ENCODE peak calls at places on chromosomes 7 and 10, in seven cellular contexts. One of them, this sample, is unnamed.

GRCh38 chr10:33722067-33722466 is 387.6 kb upstream of the NRP1 start:
- DNase-seq in endodermal cell: no peak
- DNase-seq in NCI-H1092: no peak
- DNase-seq in amygdala: no peak
- DNase-seq in GM23338: peak
- DNase-seq in left ventricle myocardium inferior: no peak
- DNase-seq in H4: peak
- DNase-seq in this sample: no peak

GRCh38 chr7:26284995-26285632 is 6.5 kb upstream of the SNX10 start:
- DNase-seq in endodermal cell: no peak
- DNase-seq in GM23338: peak
- DNase-seq in NCI-H1092: no peak
- DNase-seq in amygdala: no peak
- DNase-seq in H4: no peak
- DNase-seq in left ventricle myocardium inferior: no peak
- DNase-seq in this sample: no peak

GRCh38 chr7:135645296-135645904 is 16.9 kb upstream of the STMP1 start:
- DNase-seq in GM23338: peak
- DNase-seq in left ventricle myocardium inferior: no peak
- DNase-seq in amygdala: no peak
- DNase-seq in H4: peak
- DNase-seq in endodermal cell: no peak
- DNase-seq in NCI-H1092: no peak
- DNase-seq in this sample: no peak

GRCh38 chr10:102691701-102692100 is 22.5 kb downstream of the ARL3 start:
- DNase-seq in NCI-H1092: no peak
- DNase-seq in endodermal cell: no peak
- DNase-seq in amygdala: no peak
- DNase-seq in GM23338: no peak
- DNase-seq in left ventricle myocardium inferior: no peak
- DNase-seq in H4: no peak
- DNase-seq in this sample: no peak

GRCh38 chr10:21919117-21919516 is 84.4 kb downstream of the DNAJC1 start:
- DNase-seq in NCI-H1092: no peak
- DNase-seq in H4: no peak
- DNase-seq in endodermal cell: no peak
- DNase-seq in left ventricle myocardium inferior: no peak
- DNase-seq in amygdala: no peak
- DNase-seq in GM23338: no peak
- DNase-seq in this sample: no peak

GRCh38 chr10:87700031-87700796 is 40.5 kb downstream of the PAPSS2 start:
- DNase-seq in H4: no peak
- DNase-seq in amygdala: no peak
- DNase-seq in endodermal cell: no peak
- DNase-seq in NCI-H1092: no peak
- DNase-seq in GM23338: no peak
- DNase-seq in left ventricle myocardium inferior: no peak
- DNase-seq in this sample: no peak

GRCh38 chr10:131775444-131775832 is 125.4 kb upstream of the PPP2R2D start:
- DNase-seq in H4: no peak
- DNase-seq in endodermal cell: peak
- DNase-seq in left ventricle myocardium inferior: no peak
- DNase-seq in amygdala: no peak
- DNase-seq in NCI-H1092: no peak
- DNase-seq in GM23338: no peak
- DNase-seq in this sample: peak

GRCh38 chr7:144487906-144488305 is 84.4 kb upstream of the NOBOX start:
- DNase-seq in GM23338: peak
- DNase-seq in NCI-H1092: no peak
- DNase-seq in left ventricle myocardium inferior: no peak
- DNase-seq in endodermal cell: peak
- DNase-seq in H4: no peak
- DNase-seq in amygdala: no peak
- DNase-seq in this sample: no peak

GRCh38 chr10:30736685-30737232 is 107.2 kb upstream of the LYZL2 start:
- DNase-seq in NCI-H1092: no peak
- DNase-seq in left ventricle myocardium inferior: no peak
- DNase-seq in H4: peak
- DNase-seq in amygdala: no peak
- DNase-seq in endodermal cell: no peak
- DNase-seq in GM23338: no peak
- DNase-seq in this sample: no peak

GRCh38 chr10:34996843-34997242 is 93.3 kb downstream of the CUL2 start:
- DNase-seq in amygdala: no peak
- DNase-seq in endodermal cell: no peak
- DNase-seq in GM23338: no peak
- DNase-seq in NCI-H1092: no peak
- DNase-seq in left ventricle myocardium inferior: no peak
- DNase-seq in H4: peak
- DNase-seq in this sample: no peak

This sample was measured in kidney.